ENCODE peak calls at places on chromosomes 12 and 14, in eight cellular contexts. K is fibroblast of lung, Y is body of pancreas, E is esophagus squamous epithelium, I is lung, J is upper lobe of left lung, Z is HCT116, H is small intestine. W is an unnamed sample. For H3K9me3, the result is how much of the 10 kb centered on the place peaks cover.

GRCh38 chr12:82996168-82996812 is 309.6 kb downstream of the TMTC2 start:
- DNase-seq in H (peak), E (no peak), Z (no peak), J (no peak), Y (peak), I (no peak), K (no peak), W (no peak)

GRCh38 chr14:72801381-72801812 is 92.5 kb downstream of the DPF3 start:
- DNase-seq in I (no peak), J (no peak), Z (peak), K (peak), Y (no peak), E (no peak), H (no peak), W (no peak)

GRCh38 chr14:89915114-89915878 is 39.2 kb downstream of the EFCAB11 start:
- DNase-seq in Y (peak), J (peak), E (no peak), Z (peak), K (peak), I (peak), H (peak), W (no peak)

GRCh38 chr12:131235871-131236271 is 282.2 kb downstream of the ADGRD1 start:
- DNase-seq in Z (no peak), J (no peak), Y (no peak), H (no peak), I (no peak), K (no peak), E (no peak), W (no peak)

GRCh38 chr12:5954661-5955060 is 9.6 kb upstream of the ANO2 start:
- DNase-seq in E (no peak), H (no peak), J (no peak), Z (no peak), I (no peak), Y (no peak), K (no peak), W (no peak)

GRCh38 chr14:105442125-105442524 is 22.5 kb downstream of the MTA1 start:
- DNase-seq in Y (no peak), I (no peak), E (no peak), K (no peak), Z (no peak), H (no peak), J (no peak), W (no peak)

GRCh38 chr12:131949431-131950181 is at the start of gene EP400:
- DNase-seq in I (peak), J (peak), E (peak), H (peak), K (peak), Z (peak), Y (peak), W (peak)

GRCh38 chr12:49219417-49220026 is 30.6 kb upstream of the TUBA1A start:
- DNase-seq in Y (no peak), H (peak), J (no peak), I (no peak), E (no peak), Z (no peak), K (no peak), W (no peak)

GRCh38 chr14:25042362-25043299 is 7.3 kb downstream of the STXBP6 start:
- DNase-seq in K (peak), H (peak), I (no peak), Y (peak), E (no peak), Z (no peak), J (no peak), W (no peak)

GRCh38 chr14:59964251-59965007 is 44.5 kb downstream of the LRRC9 start:
- DNase-seq in Z (no peak), J (no peak), H (no peak), I (no peak), K (peak), Y (no peak), E (no peak), W (no peak)

GRCh38 chr14:76784881-76785280 is 23.6 kb downstream of the VASH1 start:
- DNase-seq in Z (peak), Y (peak), H (peak), K (peak), E (no peak), J (peak), I (peak), W (peak)

GRCh38 chr12:11827096-11827841 is 177.8 kb downstream of the ETV6 start:
- DNase-seq in I (no peak), K (peak), Z (no peak), H (no peak), J (no peak), Y (peak), E (no peak), W (no peak)

GRCh38 chr12:11727133-11727664 is 77.7 kb downstream of the ETV6 start:
- DNase-seq in I (no peak), E (no peak), Z (no peak), J (no peak), H (no peak), K (no peak), Y (peak), W (no peak)

GRCh38 chr12:45248095-45248494 is 32.2 kb downstream of the ANO6 start:
- DNase-seq in J (no peak), E (no peak), Y (no peak), I (no peak), Z (no peak), K (no peak), H (no peak), W (no peak)
- H3K9me3 ChIP-seq in J (under half), E (under half), Y (under half), I (under half), Z (under half), K (under half), H (under half), W (under half)

GRCh38 chr12:50219544-50219943 is 52.4 kb upstream of the CERS5 start:
- DNase-seq in K (no peak), H (no peak), Y (no peak), I (no peak), E (no peak), Z (no peak), J (no peak), W (no peak)
- H3K27ac ChIP-seq in K (peak), H (no peak), Y (no peak), I (no peak), E (peak), Z (no peak), J (peak), W (peak)

GRCh38 chr14:43306053-43306452 is 1201.0 kb downstream of the FSCB start:
- DNase-seq in K (no peak), Z (no peak), E (no peak), Y (no peak), H (no peak), I (no peak), J (no peak), W (no peak)

GRCh38 chr14:43313719-43314118 is 1193.4 kb downstream of the FSCB start:
- DNase-seq in J (no peak), Z (no peak), K (no peak), I (no peak), Y (no peak), E (no peak), H (no peak), W (no peak)

DNA sequence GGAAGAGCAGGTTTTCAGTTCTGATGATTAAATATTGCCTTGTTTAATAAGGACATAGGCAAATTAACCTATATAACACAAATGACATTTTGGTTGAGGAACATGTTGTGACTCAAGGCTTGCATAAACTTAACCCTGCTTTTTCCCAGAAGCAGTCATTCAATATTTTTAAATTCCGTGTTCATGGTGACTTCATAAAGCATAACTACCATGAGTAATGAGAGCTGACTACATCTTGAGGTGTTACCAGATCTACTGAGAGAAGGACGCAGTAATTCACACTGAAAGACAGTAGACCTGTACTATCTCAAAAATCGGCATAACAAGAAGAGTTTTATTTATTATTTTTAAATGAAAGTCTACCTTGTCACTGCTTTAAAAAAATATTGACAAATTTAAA is 1198.7 kb downstream of the FSCB start:
- DNase-seq in E (no peak), K (peak), H (no peak), I (no peak), J (no peak), Y (no peak), Z (no peak), W (no peak)
- H3K9me3 ChIP-seq in E (under half), K (under half), H (under half), I (under half), J (under half), Y (under half), Z (under half), W (under half)

DNA sequence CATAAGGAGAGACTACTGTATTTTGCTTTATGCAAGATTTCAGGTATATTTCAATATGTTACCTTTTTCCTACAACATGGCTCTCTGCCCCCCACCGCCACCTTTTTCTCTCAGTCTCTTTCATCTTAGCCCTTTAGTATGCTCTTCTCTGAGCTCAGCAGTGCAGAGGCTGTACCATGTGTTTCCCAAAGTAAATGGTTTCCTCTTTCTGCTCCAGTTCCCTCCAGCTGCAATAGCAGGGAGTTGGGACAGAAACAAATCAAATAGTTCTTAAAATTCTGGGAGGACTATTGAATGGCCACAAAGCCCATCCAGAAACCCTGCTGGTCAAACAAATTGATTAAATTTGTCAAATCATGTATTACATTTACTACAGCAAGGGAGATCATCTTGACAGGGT is 4.2 kb downstream of the AMN1 start:
- DNase-seq in Y (no peak), E (no peak), I (no peak), K (no peak), Z (no peak), H (no peak), J (no peak), W (no peak)
- H3K27ac ChIP-seq in Y (no peak), E (no peak), I (no peak), K (no peak), Z (no peak), H (no peak), J (no peak), W (no peak)

DNA sequence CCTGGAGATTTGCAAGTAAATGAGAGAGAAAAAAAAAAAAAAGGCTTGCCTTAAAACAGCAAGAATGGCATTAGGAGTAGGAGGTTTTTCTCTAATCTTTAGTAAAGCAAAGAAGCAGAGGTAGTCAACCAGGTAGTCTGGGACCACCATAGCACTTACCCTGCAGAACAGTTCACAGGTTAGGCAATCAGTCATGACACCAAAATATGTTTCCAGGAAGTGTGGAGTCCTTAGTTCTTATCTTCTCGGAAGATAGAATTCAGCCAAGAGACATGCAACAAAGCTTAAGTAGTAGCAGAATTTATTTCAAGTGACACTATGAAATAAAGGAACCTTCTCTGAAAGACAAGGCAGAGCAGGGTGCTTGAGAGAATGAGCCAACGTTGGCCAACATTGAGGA is 295.8 kb downstream of the IPO8 start:
- DNase-seq in I (no peak), H (no peak), E (no peak), J (no peak), Y (no peak), Z (no peak), K (no peak), W (no peak)
- H3K9me3 ChIP-seq in I (under half), H (under half), E (under half), J (under half), Y (under half), Z (under half), K (under half), W (under half)

DNA sequence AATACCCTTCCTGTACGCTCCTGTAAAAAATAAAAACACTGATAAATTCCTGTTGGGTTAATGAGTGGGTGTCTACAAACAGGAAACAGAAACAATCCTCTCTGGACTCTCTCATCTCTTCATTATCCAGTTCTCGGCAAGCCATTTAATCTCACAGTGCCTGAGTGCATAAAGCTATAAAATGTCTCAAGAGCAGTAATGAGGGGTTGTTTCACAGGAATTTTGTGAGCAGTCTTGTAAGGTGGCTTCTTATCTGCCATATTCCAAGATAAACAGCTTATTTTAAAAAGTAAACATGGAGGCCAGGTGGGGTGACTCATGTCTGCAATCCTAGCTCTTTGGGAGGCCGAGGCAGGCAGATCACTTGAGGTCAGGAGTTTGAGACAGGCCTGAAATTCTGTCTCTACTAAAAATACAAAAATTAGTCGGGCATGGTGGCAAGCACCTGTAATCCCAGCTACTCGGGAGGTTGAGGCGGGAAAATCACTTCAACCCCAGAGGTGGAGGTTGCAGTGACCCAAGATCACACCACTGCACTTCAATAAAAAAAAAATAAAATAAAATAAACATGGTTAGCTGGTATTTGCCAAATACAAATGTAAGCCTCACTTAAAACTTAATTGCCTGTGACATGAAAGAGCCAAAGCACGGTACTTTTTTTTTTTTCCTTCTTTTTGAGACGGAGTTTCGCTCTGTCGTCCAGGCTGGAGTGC is 54.0 kb downstream of the CLIP1 start:
- DNase-seq in I (no peak), Z (no peak), H (peak), J (no peak), Y (peak), K (peak), E (no peak), W (no peak)
- H3K27ac ChIP-seq in I (peak), Z (peak), H (no peak), J (peak), Y (peak), K (peak), E (peak), W (peak)

GRCh38 chr12:38151991-38152700 is 164.4 kb upstream of the ALG10B start:
- DNase-seq in Z (no peak), Y (no peak), K (no peak), H (no peak), E (no peak), J (no peak), I (no peak), W (no peak)
- H3K9me3 ChIP-seq in Z (under half), Y (under half), K (under half), H (under half), E (under half), J (under half), I (under half), W (under half)

W was measured in thoracic aorta.